ENCODE peak calls at places on chromosomes 5 and 9, in four cellular contexts. One of them, this sample, is unnamed.

GRCh38 chr5:33319841-33320240 is 120.9 kb upstream of the TARS1 start:
- DNase-seq in CD14-positive monocyte: no peak
- DNase-seq in mucosa of descending colon: no peak
- DNase-seq in fibroblast of pulmonary artery: peak
- DNase-seq in this sample: no peak

GRCh38 chr9:128414461-128414860 is 6.2 kb upstream of the CERCAM start:
- DNase-seq in fibroblast of pulmonary artery: no peak
- DNase-seq in mucosa of descending colon: no peak
- DNase-seq in CD14-positive monocyte: no peak
- DNase-seq in this sample: no peak

GRCh38 chr9:109441296-109441695 is 56.8 kb downstream of the PTPN3 start:
- DNase-seq in mucosa of descending colon: no peak
- DNase-seq in CD14-positive monocyte: no peak
- DNase-seq in fibroblast of pulmonary artery: peak
- DNase-seq in this sample: no peak

GRCh38 chr9:5002811-5003210 is 17.7 kb downstream of the JAK2 start:
- DNase-seq in CD14-positive monocyte: no peak
- DNase-seq in fibroblast of pulmonary artery: no peak
- DNase-seq in mucosa of descending colon: no peak
- DNase-seq in this sample: no peak

GRCh38 chr5:72608297-72608696 is 101.1 kb upstream of the ZNF366 start:
- DNase-seq in fibroblast of pulmonary artery: peak
- DNase-seq in CD14-positive monocyte: no peak
- DNase-seq in mucosa of descending colon: no peak
- DNase-seq in this sample: no peak

GRCh38 chr5:54214747-54215146 is 95.6 kb downstream of the ARL15 start:
- DNase-seq in mucosa of descending colon: no peak
- DNase-seq in fibroblast of pulmonary artery: no peak
- DNase-seq in CD14-positive monocyte: no peak
- DNase-seq in this sample: no peak

GRCh38 chr5:38450627-38451371 is 105.6 kb downstream of the LIFR start:
- DNase-seq in CD14-positive monocyte: no peak
- DNase-seq in fibroblast of pulmonary artery: no peak
- DNase-seq in mucosa of descending colon: no peak
- DNase-seq in this sample: no peak

GRCh38 chr9:97570899-97571298 is 62.3 kb downstream of the TSTD2 start:
- DNase-seq in mucosa of descending colon: no peak
- DNase-seq in CD14-positive monocyte: no peak
- DNase-seq in fibroblast of pulmonary artery: no peak
- DNase-seq in this sample: no peak

GRCh38 chr5:94021246-94021645 is 279.8 kb upstream of the POU5F2 start:
- DNase-seq in fibroblast of pulmonary artery: peak
- DNase-seq in mucosa of descending colon: no peak
- DNase-seq in CD14-positive monocyte: no peak
- DNase-seq in this sample: no peak

GRCh38 chr9:15127831-15128230 is 179.2 kb downstream of the TTC39B start:
- DNase-seq in fibroblast of pulmonary artery: no peak
- DNase-seq in CD14-positive monocyte: no peak
- DNase-seq in mucosa of descending colon: no peak
- DNase-seq in this sample: no peak

GRCh38 chr5:142597546-142598337 is 88.1 kb downstream of the FGF1 start:
- DNase-seq in CD14-positive monocyte: no peak
- DNase-seq in mucosa of descending colon: no peak
- DNase-seq in fibroblast of pulmonary artery: peak
- DNase-seq in this sample: no peak

GRCh38 chr5:149735066-149735465 is 5.0 kb downstream of the PPARGC1B start:
- DNase-seq in mucosa of descending colon: peak
- DNase-seq in fibroblast of pulmonary artery: peak
- DNase-seq in CD14-positive monocyte: peak
- DNase-seq in this sample: no peak

GRCh38 chr5:175815126-175815913 is 56.1 kb upstream of the CPLX2 start:
- DNase-seq in fibroblast of pulmonary artery: no peak
- DNase-seq in mucosa of descending colon: no peak
- DNase-seq in CD14-positive monocyte: no peak
- DNase-seq in this sample: no peak

GRCh38 chr9:13083973-13084528 is 195.4 kb downstream of the MPDZ start:
- DNase-seq in mucosa of descending colon: no peak
- DNase-seq in CD14-positive monocyte: no peak
- DNase-seq in fibroblast of pulmonary artery: peak
- DNase-seq in this sample: no peak

GRCh38 chr9:21015959-21016358 is 15.5 kb downstream of the HACD4 start:
- DNase-seq in CD14-positive monocyte: no peak
- DNase-seq in fibroblast of pulmonary artery: no peak
- DNase-seq in mucosa of descending colon: no peak
- DNase-seq in this sample: no peak

GRCh38 chr5:15598294-15598902 is 98.4 kb downstream of the FBXL7 start:
- DNase-seq in CD14-positive monocyte: no peak
- DNase-seq in fibroblast of pulmonary artery: no peak
- DNase-seq in mucosa of descending colon: no peak
- DNase-seq in this sample: no peak

GRCh38 chr5:142748568-142749249 is 21.5 kb upstream of the ARHGAP26 start:
- DNase-seq in fibroblast of pulmonary artery: no peak
- DNase-seq in CD14-positive monocyte: no peak
- DNase-seq in mucosa of descending colon: peak
- DNase-seq in this sample: peak

GRCh38 chr9:123445981-123446610 is 90.1 kb downstream of the CRB2 start:
- DNase-seq in mucosa of descending colon: no peak
- DNase-seq in CD14-positive monocyte: no peak
- DNase-seq in fibroblast of pulmonary artery: peak
- DNase-seq in this sample: no peak

GRCh38 chr9:73869261-73869660 is 627.9 kb upstream of the RORB start:
- DNase-seq in mucosa of descending colon: no peak
- DNase-seq in CD14-positive monocyte: peak
- DNase-seq in fibroblast of pulmonary artery: peak
- DNase-seq in this sample: no peak

GRCh38 chr5:58149345-58149744 is 310.5 kb downstream of the PLK2 start:
- DNase-seq in fibroblast of pulmonary artery: no peak
- DNase-seq in mucosa of descending colon: no peak
- DNase-seq in CD14-positive monocyte: no peak
- DNase-seq in this sample: no peak

GRCh38 chr9:89598926-89599325 is 5.9 kb upstream of the GADD45G start:
- DNase-seq in mucosa of descending colon: no peak
- DNase-seq in fibroblast of pulmonary artery: no peak
- DNase-seq in CD14-positive monocyte: no peak
- DNase-seq in this sample: no peak

GRCh38 chr5:65925094-65925600 is 1.2 kb upstream of the ERBIN start:
- DNase-seq in CD14-positive monocyte: peak
- DNase-seq in mucosa of descending colon: peak
- DNase-seq in fibroblast of pulmonary artery: peak
- DNase-seq in this sample: peak

GRCh38 chr5:89728134-89728533 is 681.4 kb downstream of the CETN3 start:
- DNase-seq in mucosa of descending colon: no peak
- DNase-seq in fibroblast of pulmonary artery: no peak
- DNase-seq in CD14-positive monocyte: no peak
- DNase-seq in this sample: no peak

GRCh38 chr9:134434896-134435506 is 108.7 kb downstream of the RXRA start:
- DNase-seq in CD14-positive monocyte: no peak
- DNase-seq in fibroblast of pulmonary artery: peak
- DNase-seq in mucosa of descending colon: peak
- DNase-seq in this sample: peak

GRCh38 chr9:137300607-137301085 is 1.4 kb downstream of the NRARP start:
- DNase-seq in fibroblast of pulmonary artery: peak
- DNase-seq in CD14-positive monocyte: no peak
- DNase-seq in mucosa of descending colon: peak
- DNase-seq in this sample: no peak

GRCh38 chr9:137298401-137298982 is 3.6 kb downstream of the NRARP start:
- DNase-seq in mucosa of descending colon: peak
- DNase-seq in CD14-positive monocyte: no peak
- DNase-seq in fibroblast of pulmonary artery: peak
- DNase-seq in this sample: no peak

GRCh38 chr9:97390791-97391406 is 21.0 kb upstream of the TDRD7 start:
- DNase-seq in mucosa of descending colon: no peak
- DNase-seq in CD14-positive monocyte: no peak
- DNase-seq in fibroblast of pulmonary artery: no peak
- DNase-seq in this sample: no peak

GRCh38 chr5:139406960-139407359 is 3.1 kb upstream of the SPATA24 start:
- DNase-seq in mucosa of descending colon: no peak
- DNase-seq in fibroblast of pulmonary artery: no peak
- DNase-seq in CD14-positive monocyte: no peak
- DNase-seq in this sample: no peak

DNA sequence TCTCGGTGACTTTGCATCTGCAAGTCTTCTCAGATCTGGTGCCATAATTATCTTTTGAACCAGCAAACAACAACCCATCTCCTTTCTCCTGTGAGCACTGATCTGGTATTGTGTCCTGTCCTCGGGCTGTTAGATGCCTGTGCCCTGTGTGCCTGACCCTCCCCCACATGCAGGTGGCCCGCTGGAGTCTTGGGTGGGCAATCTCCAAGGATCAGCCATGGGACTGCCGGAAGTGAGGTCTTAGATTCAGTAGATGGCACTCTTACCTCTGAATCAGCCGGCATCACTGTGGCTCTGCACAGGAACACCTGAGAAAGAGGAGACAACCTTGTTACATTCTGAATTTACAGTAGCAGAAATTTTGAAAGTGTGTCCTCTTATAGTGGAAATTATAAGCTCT is 172.4 kb downstream of the IRX2 start:
- DNase-seq in CD14-positive monocyte: no peak
- DNase-seq in mucosa of descending colon: no peak
- DNase-seq in fibroblast of pulmonary artery: no peak
- DNase-seq in this sample: no peak
- TF ChIP-seq CTCF in CD14-positive monocyte: no peak
- TF ChIP-seq CTCF in mucosa of descending colon: no peak
- TF ChIP-seq CTCF in fibroblast of pulmonary artery: no peak
- TF ChIP-seq CTCF in this sample: no peak

DNA sequence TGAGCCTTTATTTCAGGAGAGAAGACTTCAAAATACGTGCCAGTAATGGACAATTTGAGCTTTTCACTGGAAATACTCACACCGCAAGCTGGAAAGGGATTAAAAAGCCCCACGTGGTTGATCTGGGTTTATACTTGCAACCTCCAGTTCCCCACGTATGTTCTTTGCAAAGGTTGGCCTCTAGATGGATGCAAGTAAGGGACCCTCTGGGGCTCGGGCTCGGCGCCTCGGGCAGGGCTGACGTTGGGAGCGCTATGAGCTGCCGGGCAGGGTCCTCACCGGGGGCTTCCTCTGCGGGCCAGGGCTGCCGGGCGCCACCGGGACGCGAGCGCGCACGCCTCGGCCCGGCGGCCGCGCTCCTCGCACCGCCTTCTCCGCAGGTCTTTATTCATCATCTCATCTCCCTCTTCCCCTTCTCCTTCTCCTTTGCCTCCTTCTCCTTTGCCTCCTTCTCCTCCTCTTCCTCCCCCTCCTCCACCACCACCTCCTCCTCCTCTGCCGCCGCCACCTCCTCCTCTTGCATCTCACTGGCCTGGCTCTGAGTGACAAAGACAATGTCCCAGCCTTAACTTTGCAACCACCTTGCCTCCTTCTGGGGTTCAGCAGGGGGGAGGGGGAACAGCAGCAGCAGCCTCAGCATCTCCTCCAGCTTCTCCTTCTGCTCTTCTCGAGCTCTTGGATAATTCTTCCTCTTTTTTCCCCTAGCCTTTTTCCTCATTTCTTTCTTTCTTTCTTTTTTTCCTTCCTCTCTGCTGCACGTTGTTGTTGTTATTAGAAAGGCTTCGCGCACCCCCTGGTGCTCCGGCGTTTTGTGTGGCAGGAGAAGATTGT is 636 bp upstream of the ZNF462 start:
- DNase-seq in fibroblast of pulmonary artery: peak
- DNase-seq in mucosa of descending colon: peak
- DNase-seq in CD14-positive monocyte: no peak
- DNase-seq in this sample: no peak
- TF ChIP-seq CTCF in fibroblast of pulmonary artery: peak
- TF ChIP-seq CTCF in mucosa of descending colon: no peak
- TF ChIP-seq CTCF in CD14-positive monocyte: no peak
- TF ChIP-seq CTCF in this sample: no peak

GRCh38 chr5:77140350-77140749 is 53.3 kb upstream of the ZBED3 start:
- DNase-seq in fibroblast of pulmonary artery: no peak
- DNase-seq in mucosa of descending colon: no peak
- DNase-seq in CD14-positive monocyte: no peak
- DNase-seq in this sample: no peak
- TF ChIP-seq CTCF in fibroblast of pulmonary artery: no peak
- TF ChIP-seq CTCF in mucosa of descending colon: no peak
- TF ChIP-seq CTCF in CD14-positive monocyte: no peak
- TF ChIP-seq CTCF in this sample: no peak

GRCh38 chr5:59588922-59589321 is 304.6 kb downstream of the PDE4D start:
- DNase-seq in fibroblast of pulmonary artery: no peak
- DNase-seq in mucosa of descending colon: no peak
- DNase-seq in CD14-positive monocyte: no peak
- DNase-seq in this sample: no peak

GRCh38 chr5:59584858-59585846 is 308.4 kb downstream of the PDE4D start:
- DNase-seq in mucosa of descending colon: peak
- DNase-seq in fibroblast of pulmonary artery: no peak
- DNase-seq in CD14-positive monocyte: no peak
- DNase-seq in this sample: peak

GRCh38 chr5:59591162-59591561 is 302.4 kb downstream of the PDE4D start:
- DNase-seq in mucosa of descending colon: no peak
- DNase-seq in CD14-positive monocyte: no peak
- DNase-seq in fibroblast of pulmonary artery: no peak
- DNase-seq in this sample: no peak

GRCh38 chr5:59586811-59587340 is 306.6 kb downstream of the PDE4D start:
- DNase-seq in fibroblast of pulmonary artery: no peak
- DNase-seq in mucosa of descending colon: no peak
- DNase-seq in CD14-positive monocyte: no peak
- DNase-seq in this sample: no peak

GRCh38 chr5:59587489-59588337 is 305.8 kb downstream of the PDE4D start:
- DNase-seq in fibroblast of pulmonary artery: peak
- DNase-seq in CD14-positive monocyte: no peak
- DNase-seq in mucosa of descending colon: peak
- DNase-seq in this sample: peak
- TF ChIP-seq CTCF in fibroblast of pulmonary artery: peak
- TF ChIP-seq CTCF in CD14-positive monocyte: no peak
- TF ChIP-seq CTCF in mucosa of descending colon: peak
- TF ChIP-seq CTCF in this sample: no peak

DNA sequence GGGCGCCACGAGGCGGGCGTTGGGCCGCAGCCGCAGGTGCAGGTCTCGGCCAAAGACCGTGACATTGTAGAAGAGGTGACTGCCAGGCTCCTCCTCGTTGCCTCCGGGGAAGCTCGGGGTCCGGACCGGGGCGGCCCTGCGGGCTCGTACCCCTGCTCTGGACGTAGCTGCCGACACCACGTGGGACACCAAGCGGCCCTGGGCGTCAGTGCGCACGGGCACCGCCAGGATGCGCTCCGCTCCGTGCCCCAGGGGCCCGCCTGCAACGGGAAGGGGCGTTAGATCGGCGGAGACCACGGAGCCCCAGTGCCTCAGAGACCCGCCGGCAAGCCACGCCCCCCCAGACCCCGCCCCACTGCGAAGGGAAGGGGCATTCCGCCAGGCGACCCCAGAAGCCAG is 1.4 kb downstream of the ADAMTS2 start:
- DNase-seq in CD14-positive monocyte: no peak
- DNase-seq in fibroblast of pulmonary artery: peak
- DNase-seq in mucosa of descending colon: no peak
- DNase-seq in this sample: no peak
- TF ChIP-seq CTCF in CD14-positive monocyte: peak
- TF ChIP-seq CTCF in fibroblast of pulmonary artery: peak
- TF ChIP-seq CTCF in mucosa of descending colon: no peak
- TF ChIP-seq CTCF in this sample: peak